ENCODE peak calls at places on chromosomes 11 and 22, in five cellular contexts. S is CD8-positive, alpha-beta memory T cell; F is NCI-H2227 treated with DMSO at 0.1 percent for 48 hours; P is NCI-H1417; O is globus pallidus. W is an unnamed sample.

GRCh38 chr11:119179983-119180382 is 5.3 kb upstream of the NHERF4 start:
- DNase-seq in S (no peak), F (no peak), P (peak), O (no peak), W (no peak)

GRCh38 chr11:2128102-2128511 is 11.1 kb downstream of the IGF2 start:
- DNase-seq in S (no peak), F (no peak), P (no peak), O (no peak), W (no peak)

GRCh38 chr22:32880906-32881596 is 79.5 kb downstream of the TIMP3 start:
- DNase-seq in S (no peak), F (peak), P (peak), O (no peak), W (peak)

GRCh38 chr11:33735426-33736147 is 636 bp downstream of the CD59 start:
- DNase-seq in S (peak), F (peak), P (peak), O (no peak), W (peak)

GRCh38 chr11:68916439-68916838 is 12.7 kb downstream of the IGHMBP2 start:
- DNase-seq in S (no peak), F (no peak), P (no peak), O (no peak), W (no peak)

GRCh38 chr22:39941661-39942060 is 18.5 kb upstream of the TMA7B start:
- DNase-seq in S (no peak), F (no peak), P (peak), O (no peak), W (no peak)

GRCh38 chr22:42164901-42165300 is 34.3 kb upstream of the CYP2D6 start:
- DNase-seq in S (no peak), F (no peak), P (no peak), O (no peak), W (no peak)

GRCh38 chr11:103892603-103893002 is 143.8 kb upstream of the DDI1 start:
- DNase-seq in S (no peak), F (no peak), P (no peak), O (no peak), W (no peak)

GRCh38 chr11:113378013-113378412 is 9.6 kb upstream of the ANKK1 start:
- DNase-seq in S (no peak), F (no peak), P (peak), O (no peak), W (no peak)